ENCODE peak calls at places on chromosomes 13 and 19, in nine cellular contexts. W, C, M, B, G, T, R, N and F are unnamed samples.

GRCh38 chr19:44848036-44848804 is 2.1 kb downstream of the NECTIN2 start:
- DNase-seq in G (no peak), M (peak), T (peak), B (no peak), N (no peak), R (peak), W (peak), C (peak), F (peak)

GRCh38 chr13:84658881-84659661 is 776.8 kb upstream of the SLITRK1 start:
- DNase-seq in B (no peak), M (no peak), G (no peak), C (peak), W (peak), T (no peak), R (no peak), N (no peak), F (peak)

GRCh38 chr13:49300716-49301589 is 53.2 kb downstream of the CDADC1 start:
- DNase-seq in B (peak), T (peak), W (peak), M (peak), R (peak), G (peak), C (peak), N (peak), F (peak)

GRCh38 chr19:21134934-21135366 is 6.9 kb upstream of the ZNF431 start:
- DNase-seq in W (no peak), C (no peak), B (no peak), R (no peak), T (no peak), N (no peak), G (no peak), M (no peak), F (no peak)

GRCh38 chr13:93320942-93321341 is 94.3 kb downstream of the GPC6 start:
- DNase-seq in T (no peak), B (no peak), C (peak), G (no peak), N (no peak), M (no peak), R (no peak), W (peak), F (peak)

GRCh38 chr19:15177269-15178116 is 23.3 kb downstream of the NOTCH3 start:
- DNase-seq in M (peak), C (peak), N (peak), B (peak), R (peak), G (peak), W (peak), T (no peak), F (peak)

GRCh38 chr19:15222738-15223648 is 9.3 kb downstream of the EPHX3 start:
- DNase-seq in C (peak), B (peak), T (peak), N (peak), W (peak), G (peak), R (peak), M (peak), F (peak)

GRCh38 chr13:30047154-30047874 is 196.9 kb upstream of the UBL3 start:
- DNase-seq in B (no peak), N (no peak), C (peak), R (no peak), W (no peak), M (no peak), G (no peak), T (no peak), F (no peak)

GRCh38 chr13:99416411-99417121 is 84.7 kb upstream of the TM9SF2 start:
- DNase-seq in R (no peak), W (no peak), G (no peak), N (no peak), T (no peak), M (no peak), C (no peak), B (peak), F (no peak)

GRCh38 chr19:41776700-41777099 is 19.7 kb upstream of the CEACAM3 start:
- DNase-seq in N (no peak), W (no peak), R (no peak), C (no peak), M (no peak), B (no peak), T (no peak), G (no peak), F (no peak)

GRCh38 chr13:49287995-49288394 is 40.3 kb downstream of the CDADC1 start:
- DNase-seq in W (no peak), N (no peak), C (no peak), R (no peak), M (no peak), B (no peak), G (no peak), T (no peak), F (no peak)

GRCh38 chr13:25886438-25887214 is 165.2 kb downstream of the SHISA2 start:
- DNase-seq in T (peak), N (no peak), R (no peak), M (no peak), W (peak), G (no peak), C (no peak), B (no peak), F (peak)

DNA sequence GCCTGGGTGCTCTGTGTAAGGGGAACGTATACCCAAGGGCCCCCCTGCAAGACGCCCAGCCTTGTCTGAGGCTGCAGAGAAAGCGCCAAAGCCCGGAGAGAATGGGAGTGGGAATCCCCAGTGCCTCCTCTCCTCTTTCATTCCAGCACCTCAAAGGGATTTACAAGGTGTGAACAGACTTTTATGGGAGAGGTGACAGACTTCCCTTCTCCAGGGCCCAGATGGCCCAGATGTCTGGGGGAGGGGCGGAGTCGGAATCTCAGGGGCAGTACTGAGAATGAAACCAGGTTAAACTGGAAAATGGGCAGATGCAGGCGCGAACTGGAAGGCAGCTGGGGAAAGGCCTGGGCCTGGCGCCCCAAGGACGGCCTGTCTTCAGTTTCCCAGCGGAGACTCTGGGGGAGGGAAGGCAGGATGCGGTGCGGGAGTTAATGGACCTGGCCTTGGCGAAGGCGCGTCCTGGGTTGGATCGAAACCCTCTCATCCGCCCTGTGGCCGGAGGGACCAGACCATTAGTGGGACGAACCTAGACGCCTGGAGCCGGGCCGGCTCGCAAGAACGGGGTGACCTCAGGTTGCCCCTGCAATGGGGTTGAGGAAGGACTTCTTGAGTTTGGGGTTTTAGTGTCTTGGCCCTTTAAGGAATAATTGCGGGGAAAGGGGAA is 622 bp upstream of the TRIP10 start:
- DNase-seq in B (peak), G (no peak), W (no peak), R (peak), T (no peak), M (peak), N (peak), C (no peak), F (no peak)
- H3K4me3 ChIP-seq in B (peak), G (peak), W (peak), R (peak), T (peak), M (no peak), N (peak), C (peak), F (peak)

DNA sequence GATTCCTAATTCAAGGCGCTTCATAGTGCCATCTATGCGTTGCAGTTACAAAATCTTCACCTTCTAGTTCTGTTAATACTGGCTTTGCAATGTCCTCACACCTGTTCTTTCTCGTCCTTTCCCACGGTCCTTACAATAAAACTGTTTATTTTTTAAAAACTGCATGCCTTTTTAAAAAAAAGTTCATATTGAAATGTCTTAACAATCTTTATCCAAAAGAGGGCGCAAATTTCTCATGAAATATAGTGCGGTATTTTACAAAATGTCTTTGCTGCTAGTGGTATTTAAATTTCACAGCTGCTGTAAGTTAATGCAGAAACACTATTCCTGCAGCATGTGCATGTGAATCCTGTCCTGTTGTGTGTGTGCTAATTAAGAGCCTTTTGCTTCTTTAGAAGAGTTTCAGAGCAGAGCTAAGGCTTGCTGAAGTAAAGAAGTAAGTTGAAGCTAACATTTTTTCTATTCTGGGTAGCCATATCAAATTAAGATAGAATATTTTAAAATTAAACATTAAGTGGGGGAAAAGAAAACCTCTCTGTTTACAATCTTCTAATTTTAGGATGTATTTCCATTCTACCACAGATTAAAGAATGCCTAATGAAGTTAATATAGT is 15.8 kb upstream of the CLDN10 start:
- DNase-seq in N (no peak), C (peak), T (no peak), G (peak), B (no peak), R (no peak), W (peak), M (peak), F (peak)
- TF ChIP-seq CTCF in N (peak), C (peak), T (peak), G (peak), B (no peak), R (peak), W (peak), M (peak), F (peak)

GRCh38 chr19:1061987-1062386 is 5.0 kb upstream of the ARHGAP45 start:
- DNase-seq in C (no peak), T (no peak), G (no peak), B (no peak), N (no peak), M (no peak), R (no peak), W (no peak), F (no peak)
- H3K4me3 ChIP-seq in C (no peak), T (no peak), G (no peak), B (no peak), N (no peak), M (no peak), R (no peak), W (no peak), F (no peak)

DNA sequence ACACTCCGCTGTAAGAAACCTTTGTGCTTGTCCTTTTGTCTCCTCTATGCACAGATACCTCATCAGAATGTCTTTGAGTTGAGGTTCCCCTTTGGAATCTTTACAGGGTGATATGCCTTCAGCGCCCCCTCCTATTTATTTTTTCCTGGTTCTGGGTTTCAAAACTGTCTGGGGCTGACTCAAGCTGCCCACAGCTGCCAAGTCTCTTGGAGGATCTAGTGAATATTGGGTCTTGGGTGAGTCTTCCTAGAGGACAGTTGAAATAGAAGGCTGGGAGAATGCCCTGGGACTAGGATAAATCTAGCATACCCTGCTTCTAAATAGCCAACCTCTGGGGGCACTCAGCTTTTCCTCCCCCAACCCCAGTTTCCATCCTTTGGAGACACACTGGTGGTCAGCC is 945 bp downstream of the ZNF136 start:
- DNase-seq in M (no peak), R (no peak), W (peak), B (no peak), C (peak), T (no peak), N (no peak), G (no peak), F (peak)
- TF ChIP-seq CTCF in M (no peak), R (no peak), W (no peak), B (no peak), C (no peak), T (no peak), N (no peak), G (no peak), F (no peak)

DNA sequence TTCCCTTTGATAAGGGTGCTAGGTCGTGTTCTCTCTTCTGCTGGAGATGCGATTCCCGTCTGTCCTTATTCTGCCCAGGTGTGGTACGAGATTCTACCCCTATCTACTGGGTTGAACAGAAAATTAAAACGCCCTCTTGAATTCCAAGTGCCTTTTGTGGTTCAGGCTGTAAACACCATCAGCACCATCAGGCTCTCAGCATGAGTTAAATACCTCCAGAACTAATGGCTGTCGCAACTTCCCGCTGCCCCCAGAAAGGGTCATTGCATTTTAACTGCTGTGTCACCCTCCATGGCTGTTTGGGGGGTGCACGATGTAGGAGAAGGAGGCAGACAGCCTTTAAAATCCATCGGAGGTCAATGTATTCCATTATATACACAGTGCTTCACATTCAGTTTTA is 177.4 kb downstream of the OXGR1 start:
- DNase-seq in W (no peak), G (no peak), B (no peak), T (no peak), N (no peak), M (no peak), C (no peak), R (no peak), F (no peak)
- H3K4me3 ChIP-seq in W (no peak), G (no peak), B (no peak), T (no peak), N (no peak), M (no peak), C (no peak), R (no peak), F (no peak)

DNA sequence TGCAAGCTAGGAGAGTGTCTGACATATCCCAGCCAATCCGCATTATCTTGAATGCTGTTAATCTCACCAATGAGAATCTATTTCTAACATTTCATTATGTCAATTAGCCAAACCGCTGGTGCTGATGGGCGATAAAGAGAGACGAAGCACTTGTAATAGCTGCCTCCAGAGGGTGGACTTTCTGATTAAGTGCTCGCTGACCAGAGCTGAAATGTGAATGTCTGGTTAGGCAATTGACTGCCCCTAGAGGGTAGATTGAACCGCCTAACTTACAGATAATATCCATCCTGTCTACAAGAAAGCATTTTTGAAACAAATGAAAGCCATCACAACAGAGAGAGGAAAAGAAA is 552 bp upstream of the GRWD1 start:
- DNase-seq in M (no peak), W (peak), N (no peak), G (peak), T (peak), C (peak), B (no peak), R (no peak), F (peak)
- TF ChIP-seq CTCF in M (peak), W (peak), N (no peak), G (peak), T (peak), C (peak), B (no peak), R (peak), F (peak)

GRCh38 chr19:38001158-38001781 is 94.3 kb downstream of the SIPA1L3 start:
- DNase-seq in C (no peak), W (no peak), T (no peak), B (no peak), M (no peak), R (no peak), G (no peak), N (no peak), F (no peak)

GRCh38 chr19:38004505-38005223 is 97.7 kb downstream of the SIPA1L3 start:
- DNase-seq in T (peak), N (peak), W (peak), B (peak), G (peak), C (peak), R (peak), M (peak), F (peak)

GRCh38 chr19:38005224-38005614 is 98.2 kb downstream of the SIPA1L3 start:
- DNase-seq in T (no peak), B (no peak), N (no peak), G (no peak), M (no peak), C (no peak), W (no peak), R (peak), F (no peak)

GRCh38 chr19:38004100-38004504 is 97.1 kb downstream of the SIPA1L3 start:
- DNase-seq in M (no peak), B (no peak), C (no peak), N (no peak), W (peak), T (no peak), R (no peak), G (no peak), F (peak)

GRCh38 chr19:38003427-38004099 is 96.6 kb downstream of the SIPA1L3 start:
- DNase-seq in N (peak), B (peak), G (no peak), T (peak), W (peak), M (peak), R (peak), C (peak), F (peak)
- H3K4me3 ChIP-seq in N (peak), B (peak), G (no peak), T (peak), W (peak), M (no peak), R (peak), C (peak), F (peak)

GRCh38 chr19:55340784-55341147 is 1.1 kb downstream of the KMT5C start:
- DNase-seq in G (no peak), B (no peak), M (no peak), R (no peak), W (no peak), T (no peak), C (no peak), N (peak), F (no peak)
- TF ChIP-seq CTCF in G (peak), B (no peak), M (no peak), R (no peak), W (peak), T (peak), C (no peak), N (no peak), F (no peak)

GRCh38 chr19:1237027-1237659 is 662 bp downstream of the CBARP start:
- DNase-seq in G (no peak), W (no peak), N (no peak), T (no peak), M (no peak), C (no peak), R (no peak), B (no peak), F (no peak)

GRCh38 chr19:1237754-1238372 is at the start of gene CBARP:
- DNase-seq in B (no peak), T (no peak), N (no peak), W (no peak), M (no peak), C (no peak), R (no peak), G (no peak), F (no peak)

GRCh38 chr19:1235625-1236538 is 1.9 kb downstream of the CBARP start:
- DNase-seq in C (no peak), W (peak), R (no peak), M (no peak), N (no peak), B (no peak), T (no peak), G (no peak), F (no peak)

GRCh38 chr19:1234670-1235380 is 3.0 kb downstream of the CBARP start:
- DNase-seq in R (no peak), C (no peak), M (no peak), B (no peak), G (no peak), T (no peak), W (no peak), N (no peak), F (no peak)

DNA sequence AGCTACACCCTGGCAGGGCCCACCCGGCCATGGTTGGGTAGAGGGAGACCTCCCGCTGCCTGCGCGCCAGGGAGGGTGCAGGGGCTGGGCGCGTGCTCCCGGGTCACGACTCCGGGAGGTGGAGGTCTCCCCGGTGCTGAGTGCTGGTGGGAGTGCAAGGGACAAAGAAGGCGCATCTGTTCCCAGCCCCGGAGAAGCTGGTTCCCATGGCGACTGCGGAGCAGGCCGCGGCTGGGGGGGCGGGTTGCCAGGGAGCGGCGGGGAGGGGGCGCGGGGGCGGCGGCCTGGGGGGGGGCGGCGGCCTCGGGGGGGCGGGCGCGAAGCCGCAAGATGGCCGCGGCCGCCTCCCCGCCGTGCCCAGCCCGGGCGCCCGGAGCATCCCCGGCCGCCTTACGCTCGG is 1.2 kb downstream of the CBARP start:
- DNase-seq in M (no peak), C (no peak), R (no peak), N (no peak), G (no peak), B (no peak), T (no peak), W (no peak), F (no peak)
- H3K4me3 ChIP-seq in M (no peak), C (peak), R (peak), N (no peak), G (peak), B (peak), T (peak), W (peak), F (peak)

GRCh38 chr19:50459638-50460037 is 16.7 kb upstream of the EMC10 start:
- DNase-seq in M (no peak), W (no peak), N (no peak), T (no peak), B (no peak), G (no peak), R (no peak), C (no peak), F (no peak)

GRCh38 chr19:50458396-50459066 is 17.8 kb upstream of the EMC10 start:
- DNase-seq in G (no peak), W (no peak), M (no peak), C (peak), N (no peak), T (no peak), R (no peak), B (no peak), F (peak)

GRCh38 chr19:50461066-50461875 is 15.0 kb upstream of the EMC10 start:
- DNase-seq in W (peak), T (peak), N (peak), B (peak), G (peak), R (peak), C (peak), M (peak), F (peak)

GRCh38 chr19:50459067-50459456 is 17.2 kb upstream of the EMC10 start:
- DNase-seq in N (no peak), T (no peak), M (no peak), W (no peak), R (no peak), B (no peak), C (no peak), G (no peak), F (no peak)

GRCh38 chr19:50460161-50460765 is 16.0 kb upstream of the EMC10 start:
- DNase-seq in G (peak), B (no peak), W (peak), N (no peak), R (no peak), C (peak), M (no peak), T (peak), F (peak)
- TF ChIP-seq CTCF in G (no peak), B (no peak), W (no peak), N (no peak), R (no peak), C (no peak), M (no peak), T (peak), F (no peak)